ENCODE peak calls at places on chromosomes 6 and 20, in six cellular contexts. One of them, this sample, is unnamed.

GRCh38 chr6:149114167-149114566 is 203.3 kb upstream of the TAB2 start:
- DNase-seq in dorsolateral prefrontal cortex: peak; percentile 46
- DNase-seq in neural crest cell: no peak
- DNase-seq in A549: no peak
- DNase-seq in B cell: no peak
- DNase-seq in HFF-Myc: no peak
- DNase-seq in this sample: no peak

GRCh38 chr20:53291548-53291947 is 302.1 kb downstream of the ZNF217 start:
- DNase-seq in dorsolateral prefrontal cortex: no peak
- DNase-seq in neural crest cell: peak; percentile 13
- DNase-seq in A549: no peak
- DNase-seq in B cell: no peak
- DNase-seq in HFF-Myc: no peak
- DNase-seq in this sample: no peak

GRCh38 chr20:62621251-62622110 is 20.8 kb upstream of the SLCO4A1 start:
- DNase-seq in dorsolateral prefrontal cortex: no peak
- DNase-seq in neural crest cell: no peak
- DNase-seq in A549: no peak
- DNase-seq in B cell: no peak
- DNase-seq in HFF-Myc: no peak
- DNase-seq in this sample: no peak

GRCh38 chr20:59289994-59290393 is 10.4 kb upstream of the EDN3 start:
- DNase-seq in dorsolateral prefrontal cortex: no peak
- DNase-seq in neural crest cell: no peak
- DNase-seq in A549: no peak
- DNase-seq in B cell: no peak
- DNase-seq in HFF-Myc: no peak
- DNase-seq in this sample: no peak

GRCh38 chr6:145929037-145929633 is 35.0 kb downstream of the SHPRH start:
- DNase-seq in dorsolateral prefrontal cortex: no peak
- DNase-seq in neural crest cell: no peak
- DNase-seq in A549: peak; percentile 1
- DNase-seq in B cell: peak; percentile 37
- DNase-seq in HFF-Myc: no peak
- DNase-seq in this sample: peak; percentile 11

GRCh38 chr6:13427838-13428527 is 59.4 kb downstream of the GFOD1 start:
- DNase-seq in dorsolateral prefrontal cortex: no peak
- DNase-seq in neural crest cell: no peak
- DNase-seq in A549: no peak
- DNase-seq in B cell: peak; percentile 88
- DNase-seq in HFF-Myc: no peak
- DNase-seq in this sample: no peak

GRCh38 chr6:35796236-35796635 is 887 bp downstream of the CLPS start:
- DNase-seq in dorsolateral prefrontal cortex: no peak
- DNase-seq in neural crest cell: no peak
- DNase-seq in A549: no peak
- DNase-seq in B cell: no peak
- DNase-seq in HFF-Myc: no peak
- DNase-seq in this sample: no peak

GRCh38 chr6:157531169-157531985 is 150.4 kb downstream of the ZDHHC14 start:
- DNase-seq in dorsolateral prefrontal cortex: no peak
- DNase-seq in neural crest cell: no peak
- DNase-seq in A549: no peak
- DNase-seq in B cell: no peak
- DNase-seq in HFF-Myc: no peak
- DNase-seq in this sample: no peak

GRCh38 chr20:45456632-45457031 is 12.9 kb upstream of the WFDC2 start:
- DNase-seq in dorsolateral prefrontal cortex: no peak
- DNase-seq in neural crest cell: peak; percentile 29
- DNase-seq in A549: no peak
- DNase-seq in B cell: no peak
- DNase-seq in HFF-Myc: no peak
- DNase-seq in this sample: no peak

DNA sequence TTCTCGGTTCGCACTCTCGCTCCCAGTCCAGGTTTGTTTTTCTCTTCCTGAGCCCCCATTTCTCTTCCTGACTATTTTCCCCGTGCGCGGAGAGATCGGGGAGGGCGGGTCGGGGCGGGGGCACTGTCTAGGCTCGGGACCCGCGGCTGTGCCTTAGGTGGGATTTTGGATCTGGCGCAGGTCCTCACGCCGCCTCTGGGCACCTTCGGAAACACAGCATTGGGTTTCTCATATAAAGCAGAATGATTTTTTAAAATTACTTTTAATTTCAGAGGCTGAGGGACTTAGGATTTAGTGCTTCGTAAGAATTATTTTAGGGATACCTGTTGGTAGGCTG is 324 bp downstream of the STX11 start:
- DNase-seq in dorsolateral prefrontal cortex: no peak
- DNase-seq in neural crest cell: no peak
- DNase-seq in A549: peak; percentile 20
- DNase-seq in B cell: peak; percentile 61
- DNase-seq in HFF-Myc: no peak
- DNase-seq in this sample: no peak
- TF ChIP-seq CTCF in dorsolateral prefrontal cortex: no peak
- TF ChIP-seq CTCF in neural crest cell: peak; percentile 62
- TF ChIP-seq CTCF in A549: no peak
- TF ChIP-seq CTCF in B cell: peak; percentile 72
- TF ChIP-seq CTCF in HFF-Myc: peak; percentile 11
- TF ChIP-seq CTCF in this sample: no peak

GRCh38 chr6:44265003-44265842 is at the start of gene NFKBIE:
- DNase-seq in dorsolateral prefrontal cortex: peak; percentile 97
- DNase-seq in neural crest cell: peak; percentile 94
- DNase-seq in A549: peak; percentile 80
- DNase-seq in B cell: peak; percentile 97
- DNase-seq in HFF-Myc: no peak
- DNase-seq in this sample: peak; percentile 76
- TF ChIP-seq CTCF in dorsolateral prefrontal cortex: peak; percentile 19
- TF ChIP-seq CTCF in neural crest cell: peak; percentile 44
- TF ChIP-seq CTCF in A549: peak; percentile 19
- TF ChIP-seq CTCF in B cell: peak; percentile 66
- TF ChIP-seq CTCF in HFF-Myc: no peak
- TF ChIP-seq CTCF in this sample: peak; percentile 38

GRCh38 chr6:131244942-131245341 is 109.7 kb downstream of the AKAP7 start:
- DNase-seq in dorsolateral prefrontal cortex: no peak
- DNase-seq in neural crest cell: no peak
- DNase-seq in A549: no peak
- DNase-seq in B cell: no peak
- DNase-seq in HFF-Myc: no peak
- DNase-seq in this sample: no peak

GRCh38 chr6:131251593-131252204 is 116.4 kb downstream of the AKAP7 start:
- DNase-seq in dorsolateral prefrontal cortex: no peak
- DNase-seq in neural crest cell: no peak
- DNase-seq in A549: no peak
- DNase-seq in B cell: no peak
- DNase-seq in HFF-Myc: no peak
- DNase-seq in this sample: no peak

GRCh38 chr6:131255911-131256310 is 120.6 kb downstream of the AKAP7 start:
- DNase-seq in dorsolateral prefrontal cortex: no peak
- DNase-seq in neural crest cell: no peak
- DNase-seq in A549: no peak
- DNase-seq in B cell: no peak
- DNase-seq in HFF-Myc: no peak
- DNase-seq in this sample: no peak

GRCh38 chr6:131255434-131255833 is 120.2 kb downstream of the AKAP7 start:
- DNase-seq in dorsolateral prefrontal cortex: no peak
- DNase-seq in neural crest cell: no peak
- DNase-seq in A549: no peak
- DNase-seq in B cell: no peak
- DNase-seq in HFF-Myc: no peak
- DNase-seq in this sample: no peak

DNA sequence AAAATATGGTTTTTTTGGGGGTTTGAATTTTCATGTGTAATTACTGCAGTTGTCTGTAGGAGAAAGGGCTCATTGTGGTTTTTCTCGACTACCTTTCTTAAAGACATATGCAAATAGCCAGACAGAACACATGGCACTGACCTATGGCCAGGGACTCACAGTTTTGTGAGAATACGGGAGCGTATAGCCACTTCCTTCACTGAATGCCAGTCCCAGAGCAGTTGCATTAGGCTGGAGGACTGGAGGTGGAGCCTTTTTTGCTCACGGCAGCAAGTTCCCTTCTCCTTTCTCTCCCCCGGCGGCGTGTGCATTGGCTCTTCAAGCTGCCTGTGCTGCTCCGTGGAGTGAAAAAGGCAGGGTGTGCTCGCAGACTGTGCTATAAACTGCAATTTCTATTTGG is 114.9 kb downstream of the AKAP7 start:
- DNase-seq in dorsolateral prefrontal cortex: peak; percentile 71
- DNase-seq in neural crest cell: peak; percentile 16
- DNase-seq in A549: no peak
- DNase-seq in B cell: peak; percentile 61
- DNase-seq in HFF-Myc: peak; percentile 5
- DNase-seq in this sample: no peak
- TF ChIP-seq CTCF in dorsolateral prefrontal cortex: no peak
- TF ChIP-seq CTCF in neural crest cell: no peak
- TF ChIP-seq CTCF in A549: no peak
- TF ChIP-seq CTCF in B cell: no peak
- TF ChIP-seq CTCF in HFF-Myc: no peak
- TF ChIP-seq CTCF in this sample: no peak

GRCh38 chr6:105834548-105834947 is 251.6 kb upstream of the PRDM1 start:
- DNase-seq in dorsolateral prefrontal cortex: no peak
- DNase-seq in neural crest cell: no peak
- DNase-seq in A549: no peak
- DNase-seq in B cell: no peak
- DNase-seq in HFF-Myc: no peak
- DNase-seq in this sample: no peak

GRCh38 chr6:105838156-105838555 is 248.0 kb upstream of the PRDM1 start:
- DNase-seq in dorsolateral prefrontal cortex: no peak
- DNase-seq in neural crest cell: no peak
- DNase-seq in A549: no peak
- DNase-seq in B cell: no peak
- DNase-seq in HFF-Myc: peak; percentile 29
- DNase-seq in this sample: peak; percentile 73

GRCh38 chr6:105836889-105837288 is 249.2 kb upstream of the PRDM1 start:
- DNase-seq in dorsolateral prefrontal cortex: no peak
- DNase-seq in neural crest cell: no peak
- DNase-seq in A549: no peak
- DNase-seq in B cell: no peak
- DNase-seq in HFF-Myc: no peak
- DNase-seq in this sample: no peak

GRCh38 chr6:105836379-105836778 is 249.8 kb upstream of the PRDM1 start:
- DNase-seq in dorsolateral prefrontal cortex: no peak
- DNase-seq in neural crest cell: no peak
- DNase-seq in A549: no peak
- DNase-seq in B cell: peak; percentile 18
- DNase-seq in HFF-Myc: no peak
- DNase-seq in this sample: no peak

GRCh38 chr6:105835373-105835772 is 250.8 kb upstream of the PRDM1 start:
- DNase-seq in dorsolateral prefrontal cortex: no peak
- DNase-seq in neural crest cell: peak; percentile 37
- DNase-seq in A549: no peak
- DNase-seq in B cell: peak; percentile 46
- DNase-seq in HFF-Myc: no peak
- DNase-seq in this sample: no peak
- TF ChIP-seq CTCF in dorsolateral prefrontal cortex: no peak
- TF ChIP-seq CTCF in neural crest cell: peak; percentile 67
- TF ChIP-seq CTCF in A549: no peak
- TF ChIP-seq CTCF in B cell: peak; percentile 28
- TF ChIP-seq CTCF in HFF-Myc: peak; percentile 48
- TF ChIP-seq CTCF in this sample: peak; percentile 34

DNA sequence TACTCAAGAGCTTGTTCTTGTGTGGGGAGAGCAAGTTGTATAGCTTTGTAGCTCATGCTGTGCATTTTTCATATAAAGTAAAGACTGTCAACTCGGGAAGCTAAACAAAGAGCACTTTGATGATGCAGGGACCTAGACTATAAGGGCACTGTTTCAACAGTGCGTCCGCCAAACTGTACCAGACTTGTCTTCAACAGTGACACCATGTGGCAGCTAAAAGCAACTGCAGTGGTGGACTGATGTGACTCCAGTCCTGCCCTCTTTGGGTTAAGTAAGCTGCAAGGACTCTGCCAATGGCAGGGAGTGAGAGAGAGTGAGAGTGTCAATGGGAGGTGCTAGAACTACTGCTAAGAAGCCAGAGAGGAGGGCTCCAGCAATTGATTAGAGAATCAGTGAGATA is 48.1 kb upstream of the MC3R start:
- DNase-seq in dorsolateral prefrontal cortex: no peak
- DNase-seq in neural crest cell: no peak
- DNase-seq in A549: no peak
- DNase-seq in B cell: no peak
- DNase-seq in HFF-Myc: no peak
- DNase-seq in this sample: no peak
- TF ChIP-seq CTCF in dorsolateral prefrontal cortex: no peak
- TF ChIP-seq CTCF in neural crest cell: peak; percentile 47
- TF ChIP-seq CTCF in A549: no peak
- TF ChIP-seq CTCF in B cell: peak; percentile 16
- TF ChIP-seq CTCF in HFF-Myc: peak; percentile 45
- TF ChIP-seq CTCF in this sample: no peak

GRCh38 chr6:104050455-104050854 is 809.3 kb downstream of the HACE1 start:
- DNase-seq in dorsolateral prefrontal cortex: no peak
- DNase-seq in neural crest cell: no peak
- DNase-seq in A549: no peak
- DNase-seq in B cell: no peak
- DNase-seq in HFF-Myc: no peak
- DNase-seq in this sample: no peak
- TF ChIP-seq CTCF in dorsolateral prefrontal cortex: no peak
- TF ChIP-seq CTCF in neural crest cell: no peak
- TF ChIP-seq CTCF in A549: no peak
- TF ChIP-seq CTCF in B cell: no peak
- TF ChIP-seq CTCF in HFF-Myc: no peak
- TF ChIP-seq CTCF in this sample: no peak

GRCh38 chr6:109918227-109918626 is 59.9 kb upstream of the GPR6 start:
- DNase-seq in dorsolateral prefrontal cortex: no peak
- DNase-seq in neural crest cell: no peak
- DNase-seq in A549: no peak
- DNase-seq in B cell: no peak
- DNase-seq in HFF-Myc: no peak
- DNase-seq in this sample: no peak
- TF ChIP-seq CTCF in dorsolateral prefrontal cortex: no peak
- TF ChIP-seq CTCF in neural crest cell: no peak
- TF ChIP-seq CTCF in A549: no peak
- TF ChIP-seq CTCF in B cell: no peak
- TF ChIP-seq CTCF in HFF-Myc: no peak
- TF ChIP-seq CTCF in this sample: no peak

GRCh38 chr6:25042599-25042936 is 106.8 kb upstream of the RIPOR2 start:
- DNase-seq in dorsolateral prefrontal cortex: no peak
- DNase-seq in neural crest cell: no peak
- DNase-seq in A549: no peak
- DNase-seq in B cell: peak; percentile 53
- DNase-seq in HFF-Myc: no peak
- DNase-seq in this sample: no peak
- TF ChIP-seq CTCF in dorsolateral prefrontal cortex: no peak
- TF ChIP-seq CTCF in neural crest cell: no peak
- TF ChIP-seq CTCF in A549: no peak
- TF ChIP-seq CTCF in B cell: peak; percentile 34
- TF ChIP-seq CTCF in HFF-Myc: no peak
- TF ChIP-seq CTCF in this sample: no peak

This sample was measured in AG09319.